ENCODE peak calls at places on chromosomes 2 and 18, in five cellular contexts. One of them, this sample, is unnamed.

GRCh38 chr2:109500910-109501309 is 112.9 kb downstream of the SEPTIN10 start:
- DNase-seq in prostate gland: no peak
- DNase-seq in AG04449: no peak
- DNase-seq in HFF-Myc: no peak
- DNase-seq in cardiac fibroblast: no peak
- DNase-seq in this sample: no peak

GRCh38 chr18:59311631-59312030 is 6.8 kb downstream of the CPLX4 start:
- DNase-seq in prostate gland: no peak
- DNase-seq in AG04449: no peak
- DNase-seq in HFF-Myc: no peak
- DNase-seq in cardiac fibroblast: peak
- DNase-seq in this sample: no peak

GRCh38 chr2:23549051-23549450 is 164.1 kb downstream of the KLHL29 start:
- DNase-seq in prostate gland: no peak
- DNase-seq in AG04449: no peak
- DNase-seq in HFF-Myc: no peak
- DNase-seq in cardiac fibroblast: no peak
- DNase-seq in this sample: no peak

GRCh38 chr2:157868993-157869392 is 7.1 kb downstream of the ACVR1 start:
- DNase-seq in prostate gland: no peak
- DNase-seq in AG04449: no peak
- DNase-seq in HFF-Myc: no peak
- DNase-seq in cardiac fibroblast: peak
- DNase-seq in this sample: no peak

GRCh38 chr2:241507430-241508239 is 749 bp downstream of the STK25 start:
- DNase-seq in prostate gland: no peak
- DNase-seq in AG04449: no peak
- DNase-seq in HFF-Myc: no peak
- DNase-seq in cardiac fibroblast: peak
- DNase-seq in this sample: no peak

GRCh38 chr2:138500592-138501426 is 761 bp upstream of the SPOPL start:
- DNase-seq in prostate gland: no peak
- DNase-seq in AG04449: no peak
- DNase-seq in HFF-Myc: no peak
- DNase-seq in cardiac fibroblast: no peak
- DNase-seq in this sample: no peak

GRCh38 chr2:96924775-96925747 is 55.2 kb upstream of the SEMA4C start:
- DNase-seq in prostate gland: no peak
- DNase-seq in AG04449: no peak
- DNase-seq in HFF-Myc: no peak
- DNase-seq in cardiac fibroblast: no peak
- DNase-seq in this sample: no peak

GRCh38 chr2:164066095-164066494 is 330.3 kb upstream of the FIGN start:
- DNase-seq in prostate gland: no peak
- DNase-seq in AG04449: no peak
- DNase-seq in HFF-Myc: no peak
- DNase-seq in cardiac fibroblast: no peak
- DNase-seq in this sample: no peak

GRCh38 chr2:70403267-70404053 is 101.6 kb upstream of the FAM136A start:
- DNase-seq in prostate gland: no peak
- DNase-seq in AG04449: no peak
- DNase-seq in HFF-Myc: no peak
- DNase-seq in cardiac fibroblast: no peak
- DNase-seq in this sample: no peak

GRCh38 chr18:68642003-68642402 is 72.9 kb downstream of the TMX3 start:
- DNase-seq in prostate gland: no peak
- DNase-seq in AG04449: no peak
- DNase-seq in HFF-Myc: no peak
- DNase-seq in cardiac fibroblast: no peak
- DNase-seq in this sample: no peak

GRCh38 chr2:127085260-127085666 is 21.7 kb downstream of the BIN1 start:
- DNase-seq in prostate gland: no peak
- DNase-seq in AG04449: no peak
- DNase-seq in HFF-Myc: no peak
- DNase-seq in cardiac fibroblast: no peak
- DNase-seq in this sample: no peak

GRCh38 chr18:74457043-74457742 is at the start of gene DIPK1C:
- DNase-seq in prostate gland: no peak
- DNase-seq in AG04449: no peak
- DNase-seq in HFF-Myc: no peak
- DNase-seq in cardiac fibroblast: no peak
- DNase-seq in this sample: no peak

GRCh38 chr18:58692420-58693185 is 21.3 kb downstream of the MALT1 start:
- DNase-seq in prostate gland: no peak
- DNase-seq in AG04449: no peak
- DNase-seq in HFF-Myc: no peak
- DNase-seq in cardiac fibroblast: no peak
- DNase-seq in this sample: no peak

GRCh38 chr2:69157441-69157840 is 144.5 kb downstream of the ANTXR1 start:
- DNase-seq in prostate gland: no peak
- DNase-seq in AG04449: no peak
- DNase-seq in HFF-Myc: no peak
- DNase-seq in cardiac fibroblast: no peak
- DNase-seq in this sample: no peak

GRCh38 chr18:34660572-34660971 is 49.5 kb upstream of the DTNA start:
- DNase-seq in prostate gland: no peak
- DNase-seq in AG04449: no peak
- DNase-seq in HFF-Myc: no peak
- DNase-seq in cardiac fibroblast: no peak
- DNase-seq in this sample: no peak

GRCh38 chr2:133458280-133458679 is 110.0 kb downstream of the NCKAP5 start:
- DNase-seq in prostate gland: no peak
- DNase-seq in AG04449: no peak
- DNase-seq in HFF-Myc: no peak
- DNase-seq in cardiac fibroblast: peak
- DNase-seq in this sample: no peak

GRCh38 chr18:6614952-6615351 is 114.6 kb upstream of the ARHGAP28 start:
- DNase-seq in prostate gland: no peak
- DNase-seq in AG04449: no peak
- DNase-seq in HFF-Myc: no peak
- DNase-seq in cardiac fibroblast: no peak
- DNase-seq in this sample: no peak

GRCh38 chr2:23636412-23636811 is 251.4 kb downstream of the KLHL29 start:
- DNase-seq in prostate gland: no peak
- DNase-seq in AG04449: no peak
- DNase-seq in HFF-Myc: no peak
- DNase-seq in cardiac fibroblast: peak
- DNase-seq in this sample: no peak

GRCh38 chr2:220528180-220528579 is 900.8 kb downstream of the SLC4A3 start:
- DNase-seq in prostate gland: no peak
- DNase-seq in AG04449: no peak
- DNase-seq in HFF-Myc: no peak
- DNase-seq in cardiac fibroblast: peak
- DNase-seq in this sample: no peak

GRCh38 chr18:8657050-8657820 is 48.0 kb downstream of the RAB12 start:
- DNase-seq in prostate gland: no peak
- DNase-seq in AG04449: no peak
- DNase-seq in HFF-Myc: no peak
- DNase-seq in cardiac fibroblast: no peak
- DNase-seq in this sample: no peak

GRCh38 chr2:119393971-119394748 is 27.4 kb downstream of the DBI start:
- DNase-seq in prostate gland: no peak
- DNase-seq in AG04449: no peak
- DNase-seq in HFF-Myc: no peak
- DNase-seq in cardiac fibroblast: no peak
- DNase-seq in this sample: no peak

GRCh38 chr18:57901819-57902600 is 98.9 kb upstream of the ATP8B1 start:
- DNase-seq in prostate gland: no peak
- DNase-seq in AG04449: no peak
- DNase-seq in HFF-Myc: no peak
- DNase-seq in cardiac fibroblast: peak
- DNase-seq in this sample: no peak

GRCh38 chr2:169667583-169667982 is 26.6 kb downstream of the CFAP210 start:
- DNase-seq in prostate gland: no peak
- DNase-seq in AG04449: no peak
- DNase-seq in HFF-Myc: no peak
- DNase-seq in cardiac fibroblast: no peak
- DNase-seq in this sample: no peak

GRCh38 chr2:36672199-36672598 is 24.3 kb upstream of the VIT start:
- DNase-seq in prostate gland: no peak
- DNase-seq in AG04449: no peak
- DNase-seq in HFF-Myc: no peak
- DNase-seq in cardiac fibroblast: peak
- DNase-seq in this sample: no peak

GRCh38 chr18:46321954-46322353 is 217.8 kb downstream of the HAUS1 start:
- DNase-seq in prostate gland: no peak
- DNase-seq in AG04449: no peak
- DNase-seq in HFF-Myc: no peak
- DNase-seq in cardiac fibroblast: no peak
- DNase-seq in this sample: no peak

GRCh38 chr2:112541315-112542122 is 746 bp upstream of the POLR1B start:
- DNase-seq in prostate gland: no peak
- DNase-seq in AG04449: no peak
- DNase-seq in HFF-Myc: peak
- DNase-seq in cardiac fibroblast: peak
- DNase-seq in this sample: no peak

GRCh38 chr2:191601060-191601459 is 76.9 kb upstream of the NABP1 start:
- DNase-seq in prostate gland: no peak
- DNase-seq in AG04449: no peak
- DNase-seq in HFF-Myc: no peak
- DNase-seq in cardiac fibroblast: no peak
- DNase-seq in this sample: no peak

GRCh38 chr2:181304011-181304844 is 153.0 kb upstream of the ITGA4 start:
- DNase-seq in prostate gland: no peak
- DNase-seq in AG04449: no peak
- DNase-seq in HFF-Myc: no peak
- DNase-seq in cardiac fibroblast: no peak
- DNase-seq in this sample: no peak

GRCh38 chr18:35728676-35729075 is 147.1 kb downstream of the GALNT1 start:
- DNase-seq in prostate gland: no peak
- DNase-seq in AG04449: no peak
- DNase-seq in HFF-Myc: no peak
- DNase-seq in cardiac fibroblast: peak
- DNase-seq in this sample: no peak

GRCh38 chr18:23612434-23613090 is 26.3 kb upstream of the NPC1 start:
- DNase-seq in prostate gland: peak
- DNase-seq in AG04449: no peak
- DNase-seq in HFF-Myc: no peak
- DNase-seq in cardiac fibroblast: no peak
- DNase-seq in this sample: no peak
- H3K4me3 ChIP-seq in prostate gland: no peak
- H3K4me3 ChIP-seq in AG04449: no peak
- H3K4me3 ChIP-seq in HFF-Myc: no peak
- H3K4me3 ChIP-seq in cardiac fibroblast: no peak
- H3K4me3 ChIP-seq in this sample: no peak

GRCh38 chr2:48140586-48140985 is 234.3 kb upstream of the FBXO11 start:
- DNase-seq in prostate gland: no peak
- DNase-seq in AG04449: no peak
- DNase-seq in HFF-Myc: no peak
- DNase-seq in cardiac fibroblast: no peak
- DNase-seq in this sample: no peak

GRCh38 chr2:48134704-48135103 is 228.4 kb upstream of the FBXO11 start:
- DNase-seq in prostate gland: no peak
- DNase-seq in AG04449: no peak
- DNase-seq in HFF-Myc: no peak
- DNase-seq in cardiac fibroblast: no peak
- DNase-seq in this sample: no peak

GRCh38 chr2:48138898-48139297 is 232.6 kb upstream of the FBXO11 start:
- DNase-seq in prostate gland: no peak
- DNase-seq in AG04449: no peak
- DNase-seq in HFF-Myc: no peak
- DNase-seq in cardiac fibroblast: no peak
- DNase-seq in this sample: no peak

GRCh38 chr2:48135797-48136196 is 229.5 kb upstream of the FBXO11 start:
- DNase-seq in prostate gland: no peak
- DNase-seq in AG04449: no peak
- DNase-seq in HFF-Myc: no peak
- DNase-seq in cardiac fibroblast: no peak
- DNase-seq in this sample: no peak

DNA sequence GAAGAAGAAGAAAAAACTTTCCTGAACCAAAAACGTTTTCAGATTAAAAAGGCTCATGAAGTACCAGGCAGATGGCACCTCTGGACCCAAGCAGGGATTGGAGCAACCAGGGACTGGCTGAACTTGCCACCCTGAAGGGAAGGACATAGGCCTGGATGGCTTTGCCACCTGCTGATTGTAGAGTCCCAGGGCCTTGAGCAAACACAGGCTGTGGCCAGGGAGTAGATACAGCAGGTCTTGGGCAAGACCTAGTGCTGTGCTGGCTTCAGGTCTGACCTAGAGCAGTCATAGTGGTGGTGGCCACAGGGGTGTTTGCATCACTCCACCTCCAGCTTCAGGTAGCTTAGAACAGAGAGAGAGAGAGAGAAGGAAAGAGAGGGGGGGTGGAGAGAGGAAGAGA is 231.5 kb upstream of the FBXO11 start:
- DNase-seq in prostate gland: no peak
- DNase-seq in AG04449: no peak
- DNase-seq in HFF-Myc: no peak
- DNase-seq in cardiac fibroblast: no peak
- DNase-seq in this sample: no peak
- TF ChIP-seq CTCF in prostate gland: no peak
- TF ChIP-seq CTCF in AG04449: no peak
- TF ChIP-seq CTCF in HFF-Myc: no peak
- TF ChIP-seq CTCF in cardiac fibroblast: no peak
- TF ChIP-seq CTCF in this sample: no peak

DNA sequence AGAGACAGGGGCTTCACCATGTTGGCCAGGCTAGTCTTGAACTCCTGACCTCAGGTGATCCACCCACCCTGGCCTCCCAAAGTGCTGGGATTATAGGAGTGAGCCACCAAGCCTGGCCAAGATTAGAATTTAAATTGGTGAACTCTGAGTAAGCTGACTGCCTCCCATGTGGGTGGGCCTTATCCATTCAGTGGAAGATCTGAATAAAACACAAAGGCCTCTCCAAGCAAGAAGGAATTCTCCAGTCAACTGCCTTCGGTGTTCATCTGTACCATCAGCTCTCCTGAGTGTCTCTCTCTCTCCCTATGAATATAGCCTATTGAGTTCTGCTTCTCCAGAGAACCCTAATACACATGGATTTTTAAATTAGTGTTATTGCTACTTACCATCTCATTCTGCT is 36.4 kb downstream of the FBXO11 start:
- DNase-seq in prostate gland: no peak
- DNase-seq in AG04449: no peak
- DNase-seq in HFF-Myc: no peak
- DNase-seq in cardiac fibroblast: peak
- DNase-seq in this sample: no peak
- H3K4me3 ChIP-seq in prostate gland: no peak
- H3K4me3 ChIP-seq in AG04449: no peak
- H3K4me3 ChIP-seq in HFF-Myc: no peak
- H3K4me3 ChIP-seq in cardiac fibroblast: no peak
- H3K4me3 ChIP-seq in this sample: no peak

DNA sequence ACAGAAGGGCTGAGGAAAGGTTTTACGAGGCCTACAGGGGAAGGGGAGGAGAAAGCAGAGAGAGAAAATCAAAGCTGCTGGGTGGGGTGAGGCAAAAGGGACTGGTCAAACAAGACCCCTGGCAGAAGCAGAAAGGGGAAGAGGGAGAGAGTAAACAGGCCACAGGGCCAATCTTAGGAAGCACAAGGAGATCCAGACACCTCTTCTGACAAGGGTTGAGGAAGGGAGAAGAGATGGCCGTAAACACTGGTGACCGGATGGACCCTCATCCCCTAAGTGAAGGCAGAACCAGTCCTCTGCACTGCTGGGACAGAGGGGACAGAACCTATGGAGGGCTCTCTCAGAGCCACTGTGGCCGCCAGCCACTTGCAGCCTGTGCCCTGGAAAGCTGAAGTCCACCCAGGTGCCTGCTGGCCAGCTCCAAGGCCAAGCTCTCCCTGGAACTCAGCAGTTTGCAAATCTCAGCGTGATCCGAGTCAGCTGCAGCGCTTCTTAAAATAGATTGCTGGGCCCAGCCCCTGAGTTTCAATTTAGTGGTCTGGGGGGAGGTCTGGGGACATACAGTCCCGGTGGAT is 108.8 kb downstream of the TMEM163 start:
- DNase-seq in prostate gland: no peak
- DNase-seq in AG04449: no peak
- DNase-seq in HFF-Myc: no peak
- DNase-seq in cardiac fibroblast: no peak
- DNase-seq in this sample: no peak
- TF ChIP-seq CTCF in prostate gland: no peak
- TF ChIP-seq CTCF in AG04449: no peak
- TF ChIP-seq CTCF in HFF-Myc: no peak
- TF ChIP-seq CTCF in cardiac fibroblast: no peak
- TF ChIP-seq CTCF in this sample: no peak

This sample was measured in kidney epithelial cell.